ENCODE peak calls at places on chromosomes 11 and 22, in ten cellular contexts. D is CD8-positive, alpha-beta memory T cell; N is A549; R is HepG2; U is tibial nerve; Z is mesenchymal stem cell; A is naive thymus-derived CD4-positive, alpha-beta T cell; H is heart right ventricle; K is HCT116; P is IMR-90. G is an unnamed sample. For H3K9me3, the result is how much of the 10 kb centered on the place peaks cover.

GRCh38 chr11:57641011-57641410 is 8.7 kb downstream of the YPEL4 start:
- DNase-seq in D (no peak), N (peak), R (no peak), U (no peak), Z (peak), A (no peak), H (no peak), K (no peak), P (no peak), G (peak)

GRCh38 chr11:19828382-19829108 is 115.9 kb downstream of the NAV2 start:
- DNase-seq in D (no peak), N (no peak), R (no peak), U (no peak), Z (no peak), A (no peak), H (no peak), K (no peak), P (no peak), G (no peak)

GRCh38 chr22:24841261-24841660 is 35.2 kb downstream of the SGSM1 start:
- DNase-seq in D (no peak), N (no peak), R (no peak), U (no peak), Z (no peak), A (no peak), H (no peak), K (no peak), P (no peak), G (no peak)

GRCh38 chr22:27740192-27740748 is 61.3 kb downstream of the MN1 start:
- DNase-seq in D (no peak), N (no peak), R (no peak), U (no peak), Z (no peak), A (no peak), H (no peak), K (no peak), P (no peak), G (no peak)

GRCh38 chr11:110349109-110349996 is 52.9 kb upstream of the RDX start:
- DNase-seq in D (no peak), N (no peak), R (no peak), U (no peak), Z (no peak), A (no peak), H (no peak), K (no peak), P (no peak), G (peak)

GRCh38 chr22:28139993-28140392 is 220.9 kb upstream of the PITPNB start:
- DNase-seq in D (no peak), N (no peak), R (no peak), U (no peak), Z (peak), A (no peak), H (no peak), K (no peak), P (peak), G (peak)

GRCh38 chr11:47052576-47052975 is 116.0 kb downstream of the CSTPP1 start:
- DNase-seq in D (no peak), N (no peak), R (no peak), U (no peak), Z (no peak), A (no peak), H (no peak), K (no peak), P (no peak), G (no peak)

GRCh38 chr11:130223291-130223971 is 63.8 kb downstream of the ST14 start:
- DNase-seq in D (no peak), N (no peak), R (no peak), U (no peak), Z (no peak), A (no peak), H (no peak), K (no peak), P (no peak), G (peak)

GRCh38 chr11:74701351-74701750 is 29.9 kb downstream of the CHRDL2 start:
- DNase-seq in D (no peak), N (peak), R (peak), U (no peak), Z (no peak), A (no peak), H (no peak), K (peak), P (no peak), G (no peak)

GRCh38 chr11:87039371-87039770 is 1.6 kb downstream of the TMEM135 start:
- DNase-seq in D (no peak), N (no peak), R (no peak), U (peak), Z (no peak), A (no peak), H (no peak), K (no peak), P (peak), G (peak)

GRCh38 chr22:50694099-50694498 is 21.5 kb downstream of the SHANK3 start:
- DNase-seq in D (no peak), N (no peak), R (no peak), U (no peak), Z (peak), A (no peak), H (no peak), K (no peak), P (peak), G (no peak)

GRCh38 chr11:16352707-16353106 is 3.6 kb downstream of the SOX6 start:
- DNase-seq in D (no peak), N (no peak), R (no peak), U (no peak), Z (no peak), A (no peak), H (no peak), K (no peak), P (no peak), G (no peak)

GRCh38 chr11:58334708-58335107 is 24.2 kb downstream of the OR5B17 start:
- DNase-seq in D (no peak), N (peak), R (no peak), U (no peak), Z (peak), A (no peak), H (no peak), K (peak), P (peak), G (peak)

GRCh38 chr11:28245131-28245530 is 136.9 kb downstream of the METTL15 start:
- DNase-seq in D (no peak), N (no peak), R (no peak), U (no peak), Z (no peak), A (no peak), H (no peak), K (no peak), P (peak), G (no peak)
- H3K27ac ChIP-seq in D (no peak), N (no peak), R (no peak), U (no peak), Z (peak), A (no peak), H (no peak), K (no peak), P (no peak), G (no peak)

DNA sequence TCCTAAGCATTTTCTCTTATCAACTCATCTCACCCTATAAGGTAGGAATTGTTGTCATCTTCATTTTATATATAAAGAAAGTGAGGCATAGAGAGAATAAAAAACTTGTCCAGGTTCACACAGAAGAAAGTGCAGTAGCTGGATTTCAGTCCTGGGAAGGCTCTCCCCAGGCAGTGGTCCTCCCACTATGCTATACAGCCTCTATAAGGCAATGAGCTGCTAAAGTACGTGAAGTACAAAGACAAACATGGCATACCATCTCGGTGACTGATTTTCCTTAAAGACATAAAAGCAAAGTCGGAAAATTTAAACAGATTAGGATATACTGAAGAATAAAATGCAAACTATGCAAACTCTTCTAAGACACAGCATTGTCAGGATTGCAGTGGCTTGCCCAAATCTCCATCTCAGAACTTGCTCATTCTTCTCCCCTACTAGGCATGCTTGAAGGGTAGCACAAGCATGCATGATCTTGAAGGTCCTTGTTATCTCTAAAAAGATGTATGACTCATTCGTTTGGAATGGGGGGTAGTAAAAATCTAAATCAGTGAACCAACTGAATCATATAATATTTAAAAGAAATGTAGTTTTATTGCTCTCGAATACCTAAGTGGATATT is 97.8 kb upstream of the CSNK2A3 start:
- DNase-seq in D (no peak), N (peak), R (no peak), U (no peak), Z (peak), A (no peak), H (no peak), K (peak), P (peak), G (no peak)
- H3K4me3 ChIP-seq in D (no peak), N (no peak), R (no peak), U (no peak), Z (no peak), A (no peak), H (no peak), K (no peak), P (no peak), G (no peak)

GRCh38 chr22:48840112-48840949 is 987.3 kb downstream of the BRD1 start:
- DNase-seq in D (no peak), N (no peak), R (no peak), U (no peak), Z (no peak), A (no peak), H (no peak), K (no peak), P (no peak), G (no peak)
- H3K9me3 ChIP-seq in D (under half), N (under half), R (under half), U (under half), Z (under half), A (under half), H (under half), K (under half), P (half or more), G (under half)

DNA sequence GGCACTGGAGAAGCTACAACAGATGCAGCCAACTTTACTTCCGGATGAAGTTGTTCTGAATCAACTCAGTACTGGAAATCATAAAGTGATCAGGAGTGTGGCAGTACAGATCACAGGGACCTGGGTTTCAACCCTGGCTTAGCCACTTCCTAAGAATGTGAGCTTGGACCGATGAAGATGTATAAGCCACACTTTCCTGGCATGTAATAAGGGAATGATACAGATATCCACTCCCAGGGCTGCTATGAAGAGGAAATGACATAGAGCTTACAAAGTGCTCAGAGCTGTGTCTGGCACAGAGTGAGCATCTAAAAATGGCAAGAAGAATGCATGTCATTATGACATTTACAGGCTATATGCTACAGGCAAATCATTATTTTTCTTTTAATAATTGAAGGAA is 378.7 kb downstream of the NTM start:
- DNase-seq in D (no peak), N (no peak), R (no peak), U (no peak), Z (peak), A (no peak), H (no peak), K (no peak), P (peak), G (no peak)
- H3K27ac ChIP-seq in D (no peak), N (no peak), R (no peak), U (no peak), Z (no peak), A (no peak), H (no peak), K (no peak), P (peak), G (no peak)

GRCh38 chr22:31124290-31124689 is 1.5 kb downstream of the INPP5J start:
- DNase-seq in D (no peak), N (no peak), R (no peak), U (no peak), Z (no peak), A (no peak), H (no peak), K (no peak), P (no peak), G (no peak)

GRCh38 chr22:31121403-31121802 is 1.4 kb upstream of the INPP5J start:
- DNase-seq in D (no peak), N (no peak), R (no peak), U (no peak), Z (no peak), A (no peak), H (no peak), K (no peak), P (no peak), G (no peak)

GRCh38 chr22:31122196-31122531 is 602 bp upstream of the INPP5J start:
- DNase-seq in D (no peak), N (no peak), R (no peak), U (no peak), Z (no peak), A (no peak), H (no peak), K (no peak), P (no peak), G (no peak)

GRCh38 chr22:31123292-31123602 is 481 bp downstream of the INPP5J start:
- DNase-seq in D (no peak), N (no peak), R (no peak), U (no peak), Z (no peak), A (no peak), H (no peak), K (no peak), P (no peak), G (no peak)

DNA sequence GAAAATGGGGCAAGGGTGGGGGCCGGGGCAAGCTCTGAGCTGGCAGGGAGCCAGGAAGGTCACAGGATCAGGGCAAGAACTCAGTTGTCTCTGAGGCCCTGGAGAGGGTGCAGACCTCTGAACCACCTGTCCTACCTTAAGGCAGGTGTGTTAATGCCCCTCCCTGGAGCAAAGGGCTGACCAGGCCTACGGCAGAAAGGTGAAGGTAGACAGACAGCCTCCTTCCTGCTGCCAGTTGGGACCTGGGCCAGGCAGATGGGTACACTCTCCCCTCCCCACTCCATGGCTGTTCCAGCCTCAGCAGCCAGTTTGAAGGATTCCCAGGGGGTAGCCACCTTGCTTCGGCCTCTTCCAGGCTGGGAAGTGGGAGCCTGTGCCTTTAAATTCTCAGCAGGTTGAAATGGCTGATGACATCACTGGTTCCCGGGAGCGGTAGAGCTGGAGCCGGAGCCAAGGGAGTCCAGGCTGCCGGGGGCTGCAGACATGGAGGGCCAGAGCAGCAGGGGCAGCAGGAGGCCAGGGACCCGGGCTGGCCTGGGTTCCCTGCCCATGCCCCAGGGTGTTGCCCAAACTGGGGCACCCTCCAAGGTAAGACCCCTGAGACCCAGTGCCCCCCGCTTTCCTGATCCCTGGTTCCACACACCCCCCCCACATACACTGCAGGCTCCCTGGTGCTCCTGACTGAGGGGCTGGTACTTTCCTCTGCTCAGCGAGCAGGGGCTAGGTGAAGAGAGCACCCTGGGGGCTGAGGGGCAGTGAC is at the start of gene INPP5J:
- DNase-seq in D (no peak), N (peak), R (peak), U (no peak), Z (peak), A (no peak), H (peak), K (peak), P (peak), G (peak)
- H3K4me3 ChIP-seq in D (no peak), N (peak), R (peak), U (peak), Z (peak), A (no peak), H (peak), K (peak), P (peak), G (peak)

DNA sequence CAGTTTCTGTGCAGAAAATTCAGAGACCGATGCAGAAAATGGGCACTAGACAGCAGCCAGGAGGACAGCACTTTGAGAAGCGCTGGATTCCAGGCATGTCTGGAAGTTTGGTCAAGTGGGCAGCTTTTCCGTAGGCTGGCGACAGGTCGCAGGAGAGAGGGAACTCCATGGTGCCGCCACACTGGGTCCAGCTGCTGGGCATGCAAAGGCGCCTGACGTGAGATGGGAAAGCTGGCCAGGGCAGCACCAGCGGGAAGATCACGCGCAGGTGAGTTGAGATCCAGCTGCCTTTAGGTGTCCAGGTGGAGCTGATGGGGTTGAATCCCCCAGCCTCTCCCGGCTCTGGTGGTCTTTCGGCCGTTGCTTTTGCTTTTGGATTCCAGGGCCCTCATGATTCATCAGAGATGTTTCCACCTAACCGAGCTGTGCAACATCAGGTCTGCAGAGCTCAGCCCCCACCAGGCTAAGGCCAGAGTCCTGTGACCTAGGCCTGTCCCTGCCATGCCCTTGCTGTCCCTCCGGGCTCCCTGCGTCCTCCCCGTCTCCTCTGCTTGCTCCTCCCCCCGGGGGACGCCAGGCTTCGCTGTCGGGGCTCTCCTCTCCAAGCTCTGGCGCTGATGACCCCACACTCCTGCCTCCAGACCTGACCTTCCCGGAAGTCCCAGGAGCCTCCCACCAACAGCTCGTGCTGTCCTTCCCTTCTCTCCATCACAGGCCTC is 1001.7 kb downstream of the BRD1 start:
- DNase-seq in D (no peak), N (no peak), R (no peak), U (no peak), Z (no peak), A (no peak), H (no peak), K (no peak), P (no peak), G (no peak)
- H3K9me3 ChIP-seq in D (under half), N (under half), R (under half), U (under half), Z (under half), A (under half), H (under half), K (under half), P (half or more), G (under half)

GRCh38 chr11:69916806-69917387 is 97.7 kb upstream of the FGF3 start:
- DNase-seq in D (no peak), N (no peak), R (no peak), U (no peak), Z (no peak), A (no peak), H (no peak), K (no peak), P (no peak), G (no peak)

GRCh38 chr11:69915501-69916250 is 96.5 kb upstream of the FGF3 start:
- DNase-seq in D (no peak), N (peak), R (peak), U (peak), Z (peak), A (no peak), H (peak), K (peak), P (peak), G (peak)

GRCh38 chr11:69914286-69915150 is 95.3 kb upstream of the FGF3 start:
- DNase-seq in D (no peak), N (no peak), R (no peak), U (no peak), Z (no peak), A (no peak), H (no peak), K (no peak), P (no peak), G (no peak)

GRCh38 chr11:69913591-69914285 is 94.5 kb upstream of the FGF3 start:
- DNase-seq in D (no peak), N (no peak), R (no peak), U (no peak), Z (no peak), A (no peak), H (no peak), K (no peak), P (no peak), G (no peak)

GRCh38 chr11:69915151-69915500 is 95.9 kb upstream of the FGF3 start:
- DNase-seq in D (no peak), N (peak), R (no peak), U (no peak), Z (no peak), A (no peak), H (no peak), K (no peak), P (peak), G (no peak)
- H3K27ac ChIP-seq in D (no peak), N (peak), R (no peak), U (no peak), Z (no peak), A (no peak), H (peak), K (peak), P (peak), G (no peak)

GRCh38 chr11:121367434-121367833 is 74.9 kb downstream of the SC5D start:
- DNase-seq in D (peak), N (no peak), R (no peak), U (no peak), Z (peak), A (peak), H (no peak), K (no peak), P (peak), G (peak)

GRCh38 chr11:121366970-121367369 is 74.4 kb downstream of the SC5D start:
- DNase-seq in D (no peak), N (no peak), R (no peak), U (no peak), Z (peak), A (no peak), H (no peak), K (no peak), P (no peak), G (no peak)

GRCh38 chr11:121365304-121365703 is 72.7 kb downstream of the SC5D start:
- DNase-seq in D (no peak), N (no peak), R (no peak), U (no peak), Z (no peak), A (no peak), H (no peak), K (no peak), P (no peak), G (no peak)

GRCh38 chr11:121368504-121368903 is 75.9 kb downstream of the SC5D start:
- DNase-seq in D (no peak), N (no peak), R (no peak), U (no peak), Z (no peak), A (no peak), H (no peak), K (no peak), P (no peak), G (no peak)

GRCh38 chr11:121366038-121366437 is 73.5 kb downstream of the SC5D start:
- DNase-seq in D (no peak), N (no peak), R (no peak), U (no peak), Z (no peak), A (no peak), H (no peak), K (no peak), P (no peak), G (no peak)
- H3K4me3 ChIP-seq in D (no peak), N (no peak), R (no peak), U (no peak), Z (no peak), A (no peak), H (no peak), K (no peak), P (no peak), G (no peak)

GRCh38 chr11:48354677-48355076 is 11.6 kb downstream of the OR4C5 start:
- DNase-seq in D (no peak), N (no peak), R (no peak), U (no peak), Z (no peak), A (no peak), H (no peak), K (no peak), P (no peak), G (no peak)
- H3K9me3 ChIP-seq in D (under half), N (under half), R (under half), U (under half), Z (under half), A (under half), H (under half), K (under half), P (under half), G (under half)

G was measured in cardiac muscle cell.